ENCODE peak calls at places on chromosomes 12 and 14, in six cellular contexts. One of them, this sample, is unnamed.
A peak's percentile ranks its signal among the peaks of the same experiment; 100 is the strongest.

GRCh38 chr12:58995964-58996363 is 75.7 kb upstream of the LRIG3 start:
- DNase-seq in GM12878: no peak
- DNase-seq in K562: no peak
- DNase-seq in SK-N-SH: no peak
- DNase-seq in H1: no peak
- DNase-seq in HepG2: no peak
- DNase-seq in this sample: no peak

GRCh38 chr14:91415794-91416743 is 1.6 kb downstream of the CCDC88C start:
- DNase-seq in H1: no peak
- DNase-seq in K562: no peak
- DNase-seq in HepG2: no peak
- DNase-seq in GM12878: peak; percentile 88
- DNase-seq in SK-N-SH: no peak
- DNase-seq in this sample: no peak

GRCh38 chr12:82326905-82327503 is 31.2 kb downstream of the CCDC59 start:
- DNase-seq in H1: no peak
- DNase-seq in SK-N-SH: peak; percentile 5
- DNase-seq in GM12878: no peak
- DNase-seq in K562: no peak
- DNase-seq in HepG2: peak; percentile 13
- DNase-seq in this sample: peak; percentile 19

GRCh38 chr12:77229640-77230442 is 164.5 kb upstream of the E2F7 start:
- DNase-seq in SK-N-SH: no peak
- DNase-seq in GM12878: no peak
- DNase-seq in HepG2: no peak
- DNase-seq in H1: no peak
- DNase-seq in K562: no peak
- DNase-seq in this sample: no peak

GRCh38 chr12:29416748-29417147 is 35.8 kb upstream of the ERGIC2 start:
- DNase-seq in K562: no peak
- DNase-seq in GM12878: no peak
- DNase-seq in SK-N-SH: no peak
- DNase-seq in H1: no peak
- DNase-seq in HepG2: no peak
- DNase-seq in this sample: no peak

GRCh38 chr14:61438860-61439765 is 117.7 kb downstream of the PRKCH start:
- DNase-seq in K562: no peak
- DNase-seq in GM12878: peak; percentile 90
- DNase-seq in HepG2: peak; percentile 85
- DNase-seq in SK-N-SH: no peak
- DNase-seq in H1: no peak
- DNase-seq in this sample: no peak

GRCh38 chr12:130945793-130946492 is 7.8 kb upstream of the ADGRD1 start:
- DNase-seq in K562: no peak
- DNase-seq in H1: no peak
- DNase-seq in GM12878: no peak
- DNase-seq in SK-N-SH: no peak
- DNase-seq in HepG2: no peak
- DNase-seq in this sample: no peak

GRCh38 chr12:67141405-67142018 is 127.6 kb upstream of the CAND1 start:
- DNase-seq in HepG2: no peak
- DNase-seq in SK-N-SH: no peak
- DNase-seq in GM12878: no peak
- DNase-seq in H1: no peak
- DNase-seq in K562: no peak
- DNase-seq in this sample: no peak

GRCh38 chr12:133080051-133080618 is 588 bp upstream of the ZNF140 start:
- DNase-seq in GM12878: peak; percentile 96
- DNase-seq in SK-N-SH: peak; percentile 80
- DNase-seq in H1: peak; percentile 99
- DNase-seq in HepG2: peak; percentile 98
- DNase-seq in K562: peak; percentile 81
- DNase-seq in this sample: no peak

GRCh38 chr14:46496409-46496808 is 155.2 kb downstream of the RPL10L start:
- DNase-seq in GM12878: no peak
- DNase-seq in HepG2: no peak
- DNase-seq in K562: no peak
- DNase-seq in SK-N-SH: no peak
- DNase-seq in H1: no peak
- DNase-seq in this sample: no peak

GRCh38 chr14:65100905-65101541 is 1.3 kb downstream of the MAX start:
- DNase-seq in H1: no peak
- DNase-seq in HepG2: no peak
- DNase-seq in SK-N-SH: no peak
- DNase-seq in K562: no peak
- DNase-seq in GM12878: no peak
- DNase-seq in this sample: no peak

GRCh38 chr14:34498684-34499412 is 36.8 kb upstream of the SPTSSA start:
- DNase-seq in HepG2: peak; percentile 86
- DNase-seq in H1: no peak
- DNase-seq in GM12878: no peak
- DNase-seq in K562: no peak
- DNase-seq in SK-N-SH: peak; percentile 45
- DNase-seq in this sample: peak; percentile 40

GRCh38 chr14:68047910-68048309 is 228.3 kb downstream of the RAD51B start:
- DNase-seq in H1: no peak
- DNase-seq in SK-N-SH: no peak
- DNase-seq in K562: no peak
- DNase-seq in HepG2: no peak
- DNase-seq in GM12878: no peak
- DNase-seq in this sample: no peak

GRCh38 chr12:70270108-70270507 is 26.9 kb downstream of the CNOT2 start:
- DNase-seq in SK-N-SH: no peak
- DNase-seq in HepG2: peak; percentile 7
- DNase-seq in GM12878: no peak
- DNase-seq in H1: no peak
- DNase-seq in K562: no peak
- DNase-seq in this sample: no peak

GRCh38 chr12:101761347-101761746 is 22.1 kb upstream of the SYCP3 start:
- DNase-seq in HepG2: no peak
- DNase-seq in H1: no peak
- DNase-seq in K562: no peak
- DNase-seq in SK-N-SH: no peak
- DNase-seq in GM12878: no peak
- DNase-seq in this sample: no peak

GRCh38 chr12:128078311-128078851 is 188.6 kb upstream of the TMEM132C start:
- DNase-seq in H1: peak; percentile 9
- DNase-seq in GM12878: no peak
- DNase-seq in HepG2: no peak
- DNase-seq in SK-N-SH: no peak
- DNase-seq in K562: no peak
- DNase-seq in this sample: no peak

GRCh38 chr12:128077211-128077916 is 189.6 kb upstream of the TMEM132C start:
- DNase-seq in GM12878: no peak
- DNase-seq in SK-N-SH: no peak
- DNase-seq in K562: no peak
- DNase-seq in H1: no peak
- DNase-seq in HepG2: no peak
- DNase-seq in this sample: no peak

GRCh38 chr12:128076188-128076587 is 190.8 kb upstream of the TMEM132C start:
- DNase-seq in SK-N-SH: no peak
- DNase-seq in H1: no peak
- DNase-seq in HepG2: no peak
- DNase-seq in GM12878: no peak
- DNase-seq in K562: no peak
- DNase-seq in this sample: no peak

GRCh38 chr12:128079476-128079875 is 187.5 kb upstream of the TMEM132C start:
- DNase-seq in K562: no peak
- DNase-seq in HepG2: no peak
- DNase-seq in SK-N-SH: no peak
- DNase-seq in GM12878: no peak
- DNase-seq in H1: no peak
- DNase-seq in this sample: no peak

GRCh38 chr12:128077917-128078298 is 189.1 kb upstream of the TMEM132C start:
- DNase-seq in GM12878: no peak
- DNase-seq in HepG2: no peak
- DNase-seq in SK-N-SH: no peak
- DNase-seq in H1: no peak
- DNase-seq in K562: no peak
- DNase-seq in this sample: no peak
- TF ChIP-seq SIN3A in GM12878: no peak
- TF ChIP-seq SIN3A in HepG2: no peak
- TF ChIP-seq SIN3A in SK-N-SH: no peak
- TF ChIP-seq SIN3A in H1: no peak
- TF ChIP-seq SIN3A in K562: no peak
- TF ChIP-seq SIN3A in this sample: no peak

GRCh38 chr12:3647504-3647903 is 105.4 kb downstream of the CRACR2A start:
- DNase-seq in SK-N-SH: no peak
- DNase-seq in GM12878: no peak
- DNase-seq in H1: no peak
- DNase-seq in HepG2: no peak
- DNase-seq in K562: no peak
- DNase-seq in this sample: no peak
- H3K4me2 ChIP-seq in SK-N-SH: no peak overlapping the region
- H3K4me2 ChIP-seq in GM12878: no peak overlapping the region
- H3K4me2 ChIP-seq in H1: no peak overlapping the region
- H3K4me2 ChIP-seq in HepG2: no peak overlapping the region
- H3K4me2 ChIP-seq in K562: no peak overlapping the region
- H3K4me2 ChIP-seq in this sample: no peak overlapping the region

GRCh38 chr14:73728106-73729014 is 14.2 kb upstream of the PNMA1 start:
- DNase-seq in K562: peak; percentile 75
- DNase-seq in GM12878: no peak
- DNase-seq in HepG2: peak; percentile 60
- DNase-seq in SK-N-SH: peak; percentile 89
- DNase-seq in H1: peak; percentile 79
- DNase-seq in this sample: peak; percentile 61
- H3K9ac ChIP-seq in K562: no peak overlapping the region
- H3K9ac ChIP-seq in GM12878: no peak overlapping the region
- H3K9ac ChIP-seq in HepG2: no peak overlapping the region
- H3K9ac ChIP-seq in SK-N-SH: no peak overlapping the region
- H3K9ac ChIP-seq in H1: no peak overlapping the region
- H3K9ac ChIP-seq in this sample: no peak overlapping the region

GRCh38 chr12:115597157-115597712 is 680.3 kb downstream of the MED13L start:
- DNase-seq in GM12878: no peak
- DNase-seq in SK-N-SH: no peak
- DNase-seq in HepG2: peak; percentile 10
- DNase-seq in K562: peak; percentile 24
- DNase-seq in H1: no peak
- DNase-seq in this sample: peak; percentile 16

GRCh38 chr12:115598827-115599226 is 678.7 kb downstream of the MED13L start:
- DNase-seq in K562: no peak
- DNase-seq in HepG2: no peak
- DNase-seq in GM12878: no peak
- DNase-seq in SK-N-SH: no peak
- DNase-seq in H1: no peak
- DNase-seq in this sample: no peak

GRCh38 chr12:115599251-115599811 is 678.2 kb downstream of the MED13L start:
- DNase-seq in SK-N-SH: no peak
- DNase-seq in HepG2: no peak
- DNase-seq in GM12878: no peak
- DNase-seq in K562: no peak
- DNase-seq in H1: no peak
- DNase-seq in this sample: no peak
- TF ChIP-seq SIN3A in SK-N-SH: no peak
- TF ChIP-seq SIN3A in HepG2: no peak
- TF ChIP-seq SIN3A in GM12878: no peak
- TF ChIP-seq SIN3A in K562: no peak
- TF ChIP-seq SIN3A in H1: no peak
- TF ChIP-seq SIN3A in this sample: no peak

GRCh38 chr14:24144451-24144850 is 2.0 kb downstream of the PSME2 start:
- DNase-seq in HepG2: no peak
- DNase-seq in K562: no peak
- DNase-seq in H1: no peak
- DNase-seq in GM12878: no peak
- DNase-seq in SK-N-SH: no peak
- DNase-seq in this sample: no peak

GRCh38 chr14:24145700-24146621 is at the start of gene PSME2:
- DNase-seq in SK-N-SH: no peak
- DNase-seq in GM12878: no peak
- DNase-seq in HepG2: no peak
- DNase-seq in K562: no peak
- DNase-seq in H1: no peak
- DNase-seq in this sample: no peak

GRCh38 chr14:24145219-24145618 is 1.2 kb downstream of the PSME2 start:
- DNase-seq in HepG2: no peak
- DNase-seq in SK-N-SH: no peak
- DNase-seq in GM12878: no peak
- DNase-seq in K562: no peak
- DNase-seq in H1: no peak
- DNase-seq in this sample: no peak

GRCh38 chr14:24141030-24141880 is at the start of gene EMC9:
- DNase-seq in H1: peak; percentile 100
- DNase-seq in K562: peak; percentile 94
- DNase-seq in SK-N-SH: peak; percentile 94
- DNase-seq in GM12878: peak; percentile 97
- DNase-seq in HepG2: peak; percentile 100
- DNase-seq in this sample: peak; percentile 99

DNA sequence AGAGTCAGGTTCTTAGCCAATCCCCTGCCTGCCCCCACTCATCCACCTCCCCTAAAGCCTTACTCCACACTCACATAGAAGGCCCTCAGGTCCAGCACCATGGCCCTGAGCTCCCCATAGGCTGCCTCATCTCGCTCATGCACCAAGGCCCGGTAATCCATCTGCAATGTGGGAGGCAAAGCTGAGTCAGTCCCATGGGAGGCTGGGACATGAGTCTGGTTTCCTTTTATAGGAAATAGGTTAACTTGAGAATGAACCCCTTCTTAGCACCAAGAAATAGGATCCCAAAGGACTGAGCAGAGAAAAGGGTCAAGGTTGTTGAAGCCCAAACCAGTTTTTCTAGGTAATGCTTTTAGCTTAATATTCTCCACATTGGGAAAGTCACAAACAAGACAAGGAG is 2.1 kb upstream of the EMC9 start:
- DNase-seq in HepG2: no peak
- DNase-seq in GM12878: no peak
- DNase-seq in K562: no peak
- DNase-seq in SK-N-SH: no peak
- DNase-seq in H1: no peak
- DNase-seq in this sample: no peak
- H3K4me2 ChIP-seq in HepG2: no peak overlapping the region
- H3K4me2 ChIP-seq in GM12878: peak overlapping the region; percentile 77
- H3K4me2 ChIP-seq in K562: no peak overlapping the region
- H3K4me2 ChIP-seq in SK-N-SH: no peak overlapping the region
- H3K4me2 ChIP-seq in H1: no peak overlapping the region
- H3K4me2 ChIP-seq in this sample: no peak overlapping the region

GRCh38 chr12:124490584-124491305 is 76.7 kb downstream of the NCOR2 start:
- DNase-seq in HepG2: no peak
- DNase-seq in GM12878: no peak
- DNase-seq in SK-N-SH: peak; percentile 88
- DNase-seq in K562: peak; percentile 77
- DNase-seq in H1: no peak
- DNase-seq in this sample: no peak
- H3K9ac ChIP-seq in HepG2: no peak overlapping the region
- H3K9ac ChIP-seq in GM12878: no peak overlapping the region
- H3K9ac ChIP-seq in SK-N-SH: no peak overlapping the region
- H3K9ac ChIP-seq in K562: no peak overlapping the region
- H3K9ac ChIP-seq in H1: no peak overlapping the region
- H3K9ac ChIP-seq in this sample: no peak overlapping the region

DNA sequence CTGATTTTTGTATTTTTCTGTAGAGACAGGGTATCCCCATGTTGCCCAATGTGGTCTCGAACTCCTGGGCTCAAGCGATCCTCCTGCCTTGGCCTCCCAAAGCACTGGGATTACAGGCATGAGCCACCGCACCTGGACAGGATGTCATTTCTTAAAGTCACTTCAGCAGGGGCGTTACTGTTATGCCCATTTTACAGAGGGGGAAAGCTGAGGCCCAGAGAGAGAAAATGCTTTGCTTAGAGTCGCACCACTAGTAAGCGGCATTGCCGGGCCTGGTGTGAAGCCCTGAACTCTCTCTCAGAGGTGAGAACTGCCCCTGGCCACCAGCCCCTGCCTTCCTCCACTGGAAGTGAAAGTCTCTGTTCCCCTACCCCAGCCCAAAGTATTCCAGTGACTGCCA is 207.0 kb downstream of the PHETA1 start:
- DNase-seq in GM12878: no peak
- DNase-seq in HepG2: no peak
- DNase-seq in K562: no peak
- DNase-seq in SK-N-SH: no peak
- DNase-seq in H1: no peak
- DNase-seq in this sample: no peak
- TF ChIP-seq SIN3A in GM12878: no peak
- TF ChIP-seq SIN3A in HepG2: no peak
- TF ChIP-seq SIN3A in K562: no peak
- TF ChIP-seq SIN3A in SK-N-SH: no peak
- TF ChIP-seq SIN3A in H1: no peak
- TF ChIP-seq SIN3A in this sample: no peak

This sample was measured in HCT116.